ENCODE peak calls at places on chromosomes 5 and 9, in four cellular contexts. One of them, this sample, is unnamed.

GRCh38 chr9:36150529-36151305 is 14.2 kb downstream of the GLIPR2 start:
- DNase-seq in HepG2: peak
- DNase-seq in sigmoid colon: no peak
- DNase-seq in transverse colon: no peak
- DNase-seq in this sample: no peak

GRCh38 chr9:133713211-133713959 is 24.8 kb downstream of the SARDH start:
- DNase-seq in HepG2: peak
- DNase-seq in sigmoid colon: peak
- DNase-seq in transverse colon: no peak
- DNase-seq in this sample: no peak

GRCh38 chr9:130137870-130138653 is 34.1 kb upstream of the NCS1 start:
- DNase-seq in HepG2: no peak
- DNase-seq in sigmoid colon: peak
- DNase-seq in transverse colon: no peak
- DNase-seq in this sample: no peak

GRCh38 chr5:40689442-40689841 is 9.7 kb downstream of the PTGER4 start:
- DNase-seq in HepG2: peak
- DNase-seq in sigmoid colon: no peak
- DNase-seq in transverse colon: no peak
- DNase-seq in this sample: peak

GRCh38 chr9:131744171-131744714 is 4.4 kb upstream of the RAPGEF1 start:
- DNase-seq in HepG2: peak
- DNase-seq in sigmoid colon: no peak
- DNase-seq in transverse colon: no peak
- DNase-seq in this sample: no peak

GRCh38 chr5:55649963-55650362 is 62.2 kb downstream of the SLC38A9 start:
- DNase-seq in HepG2: no peak
- DNase-seq in sigmoid colon: no peak
- DNase-seq in transverse colon: no peak
- DNase-seq in this sample: no peak

GRCh38 chr9:84154320-84154719 is 173.7 kb downstream of the RMI1 start:
- DNase-seq in HepG2: no peak
- DNase-seq in sigmoid colon: no peak
- DNase-seq in transverse colon: no peak
- DNase-seq in this sample: no peak

GRCh38 chr9:116124472-116125040 is 29.0 kb upstream of the PAPPA start:
- DNase-seq in HepG2: no peak
- DNase-seq in sigmoid colon: no peak
- DNase-seq in transverse colon: no peak
- DNase-seq in this sample: no peak

GRCh38 chr5:30781642-30782041 is 411.8 kb upstream of the CDH6 start:
- DNase-seq in HepG2: no peak
- DNase-seq in sigmoid colon: no peak
- DNase-seq in transverse colon: no peak
- DNase-seq in this sample: no peak

GRCh38 chr9:94865599-94866456 is 139.3 kb downstream of the AOPEP start:
- DNase-seq in HepG2: no peak
- DNase-seq in sigmoid colon: peak
- DNase-seq in transverse colon: no peak
- DNase-seq in this sample: no peak

GRCh38 chr5:132714456-132715307 is 22.7 kb downstream of the KIF3A start:
- DNase-seq in HepG2: peak
- DNase-seq in sigmoid colon: no peak
- DNase-seq in transverse colon: no peak
- DNase-seq in this sample: no peak

GRCh38 chr9:133604214-133604613 is 5.0 kb downstream of the FAM163B start:
- DNase-seq in HepG2: peak
- DNase-seq in sigmoid colon: no peak
- DNase-seq in transverse colon: no peak
- DNase-seq in this sample: no peak

GRCh38 chr5:110968246-110969005 is 103.1 kb upstream of the TSLP start:
- DNase-seq in HepG2: no peak
- DNase-seq in sigmoid colon: no peak
- DNase-seq in transverse colon: no peak
- DNase-seq in this sample: peak

GRCh38 chr5:144328980-144329379 is 158.3 kb downstream of the KCTD16 start:
- DNase-seq in HepG2: no peak
- DNase-seq in sigmoid colon: no peak
- DNase-seq in transverse colon: no peak
- DNase-seq in this sample: no peak

GRCh38 chr5:132277971-132278964 is 15.9 kb upstream of the SLC22A4 start:
- DNase-seq in HepG2: peak
- DNase-seq in sigmoid colon: peak
- DNase-seq in transverse colon: peak
- DNase-seq in this sample: no peak

GRCh38 chr5:133311171-133311570 is 259.4 kb downstream of the HSPA4 start:
- DNase-seq in HepG2: peak
- DNase-seq in sigmoid colon: no peak
- DNase-seq in transverse colon: no peak
- DNase-seq in this sample: no peak

GRCh38 chr5:119275146-119275872 is 80.5 kb upstream of the TNFAIP8 start:
- DNase-seq in HepG2: no peak
- DNase-seq in sigmoid colon: no peak
- DNase-seq in transverse colon: no peak
- DNase-seq in this sample: no peak

GRCh38 chr9:95766906-95767305 is 108.6 kb upstream of the ERCC6L2 start:
- DNase-seq in HepG2: no peak
- DNase-seq in sigmoid colon: no peak
- DNase-seq in transverse colon: no peak
- DNase-seq in this sample: no peak

GRCh38 chr9:116658265-116658664 is 28.8 kb upstream of the TRIM32 start:
- DNase-seq in HepG2: no peak
- DNase-seq in sigmoid colon: no peak
- DNase-seq in transverse colon: no peak
- DNase-seq in this sample: no peak

GRCh38 chr5:138714694-138715093 is 38.5 kb upstream of the CTNNA1 start:
- DNase-seq in HepG2: no peak
- DNase-seq in sigmoid colon: no peak
- DNase-seq in transverse colon: no peak
- DNase-seq in this sample: no peak

GRCh38 chr9:116288658-116289057 is 135.1 kb downstream of the PAPPA start:
- DNase-seq in HepG2: no peak
- DNase-seq in sigmoid colon: no peak
- DNase-seq in transverse colon: no peak
- DNase-seq in this sample: no peak

GRCh38 chr5:92309336-92309991 is 926.3 kb upstream of the ARRDC3 start:
- DNase-seq in HepG2: peak
- DNase-seq in sigmoid colon: no peak
- DNase-seq in transverse colon: no peak
- DNase-seq in this sample: peak

GRCh38 chr5:128327973-128328372 is 210.1 kb downstream of the FBN2 start:
- DNase-seq in HepG2: no peak
- DNase-seq in sigmoid colon: no peak
- DNase-seq in transverse colon: no peak
- DNase-seq in this sample: no peak

GRCh38 chr5:139657363-139658321 is 9.5 kb downstream of the CXXC5 start:
- DNase-seq in HepG2: no peak
- DNase-seq in sigmoid colon: no peak
- DNase-seq in transverse colon: no peak
- DNase-seq in this sample: no peak

GRCh38 chr5:175823731-175824525 is 47.5 kb upstream of the CPLX2 start:
- DNase-seq in HepG2: no peak
- DNase-seq in sigmoid colon: no peak
- DNase-seq in transverse colon: no peak
- DNase-seq in this sample: no peak

GRCh38 chr9:128552744-128553221 is 396 bp downstream of the SPTAN1 start:
- DNase-seq in HepG2: no peak
- DNase-seq in sigmoid colon: peak
- DNase-seq in transverse colon: peak
- DNase-seq in this sample: no peak

GRCh38 chr5:72347801-72348305 is 27.7 kb downstream of the PTCD2 start:
- DNase-seq in HepG2: no peak
- DNase-seq in sigmoid colon: no peak
- DNase-seq in transverse colon: no peak
- DNase-seq in this sample: no peak

GRCh38 chr5:429453-430188 is 13.4 kb upstream of the EXOC3 start:
- DNase-seq in HepG2: no peak
- DNase-seq in sigmoid colon: peak
- DNase-seq in transverse colon: peak
- DNase-seq in this sample: no peak

GRCh38 chr5:131186561-131187256 is 16.0 kb downstream of the LYRM7 start:
- DNase-seq in HepG2: no peak
- DNase-seq in sigmoid colon: no peak
- DNase-seq in transverse colon: no peak
- DNase-seq in this sample: peak

GRCh38 chr5:75320341-75320740 is 16.7 kb upstream of the HMGCR start:
- DNase-seq in HepG2: no peak
- DNase-seq in sigmoid colon: no peak
- DNase-seq in transverse colon: no peak
- DNase-seq in this sample: no peak

GRCh38 chr5:131994090-131994489 is 17.4 kb downstream of the ACSL6 start:
- DNase-seq in HepG2: no peak
- DNase-seq in sigmoid colon: no peak
- DNase-seq in transverse colon: no peak
- DNase-seq in this sample: no peak

DNA sequence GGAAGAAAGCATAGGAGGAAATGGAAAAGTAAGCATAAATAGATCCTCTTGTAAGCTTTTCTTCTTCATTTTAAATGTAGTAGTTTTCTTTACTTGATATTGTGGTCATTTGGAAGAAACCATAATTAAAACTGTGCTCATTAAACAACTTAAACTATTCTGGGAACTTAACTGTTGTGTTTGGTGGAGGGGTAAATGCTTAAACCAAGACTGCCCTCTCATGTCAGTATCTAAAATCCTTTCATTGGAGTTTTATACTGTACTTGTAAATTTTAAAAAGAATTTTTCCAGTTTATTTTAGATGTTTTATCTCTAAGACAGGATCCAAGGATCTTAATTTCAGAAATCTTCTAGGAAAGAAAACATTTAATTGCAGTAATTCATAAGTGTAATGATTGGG is 41.4 kb downstream of the MAP3K1 start:
- DNase-seq in HepG2: no peak
- DNase-seq in sigmoid colon: no peak
- DNase-seq in transverse colon: no peak
- DNase-seq in this sample: no peak
- TF ChIP-seq CTCF in HepG2: no peak
- TF ChIP-seq CTCF in sigmoid colon: no peak
- TF ChIP-seq CTCF in transverse colon: no peak
- TF ChIP-seq CTCF in this sample: peak

GRCh38 chr5:177494356-177495195 is 2.8 kb downstream of the PDLIM7 start:
- DNase-seq in HepG2: peak
- DNase-seq in sigmoid colon: peak
- DNase-seq in transverse colon: peak
- DNase-seq in this sample: no peak
- TF ChIP-seq POLR2AphosphoS5 in HepG2: no peak
- TF ChIP-seq POLR2AphosphoS5 in sigmoid colon: peak
- TF ChIP-seq POLR2AphosphoS5 in transverse colon: peak
- TF ChIP-seq POLR2AphosphoS5 in this sample: no peak

GRCh38 chr5:102536323-102536928 is 37.6 kb upstream of the SLCO6A1 start:
- DNase-seq in HepG2: no peak
- DNase-seq in sigmoid colon: no peak
- DNase-seq in transverse colon: no peak
- DNase-seq in this sample: no peak
- TF ChIP-seq CTCF in HepG2: no peak
- TF ChIP-seq CTCF in sigmoid colon: no peak
- TF ChIP-seq CTCF in transverse colon: no peak
- TF ChIP-seq CTCF in this sample: peak

DNA sequence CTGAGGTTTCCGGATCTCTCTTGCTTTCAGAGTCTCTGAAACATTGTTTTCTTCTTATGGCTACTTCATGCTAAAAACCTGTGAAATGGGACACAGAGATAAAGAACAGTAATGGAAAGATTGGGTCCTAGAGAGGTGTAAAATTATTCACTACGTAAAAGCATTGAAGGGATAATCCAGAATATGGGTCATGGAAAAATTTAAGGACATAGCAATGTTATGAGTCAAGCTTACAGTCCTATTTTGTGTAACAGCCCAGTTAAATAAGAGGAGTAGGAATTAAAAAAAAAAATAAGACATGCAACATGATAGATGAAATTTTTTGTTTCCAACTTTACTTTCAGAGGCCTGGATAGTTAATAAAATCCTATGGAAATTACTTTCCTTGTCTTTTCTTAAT is 61.9 kb upstream of the ELL2 start:
- DNase-seq in HepG2: no peak
- DNase-seq in sigmoid colon: no peak
- DNase-seq in transverse colon: no peak
- DNase-seq in this sample: no peak
- TF ChIP-seq POLR2AphosphoS5 in HepG2: no peak
- TF ChIP-seq POLR2AphosphoS5 in sigmoid colon: peak
- TF ChIP-seq POLR2AphosphoS5 in transverse colon: no peak
- TF ChIP-seq POLR2AphosphoS5 in this sample: no peak

DNA sequence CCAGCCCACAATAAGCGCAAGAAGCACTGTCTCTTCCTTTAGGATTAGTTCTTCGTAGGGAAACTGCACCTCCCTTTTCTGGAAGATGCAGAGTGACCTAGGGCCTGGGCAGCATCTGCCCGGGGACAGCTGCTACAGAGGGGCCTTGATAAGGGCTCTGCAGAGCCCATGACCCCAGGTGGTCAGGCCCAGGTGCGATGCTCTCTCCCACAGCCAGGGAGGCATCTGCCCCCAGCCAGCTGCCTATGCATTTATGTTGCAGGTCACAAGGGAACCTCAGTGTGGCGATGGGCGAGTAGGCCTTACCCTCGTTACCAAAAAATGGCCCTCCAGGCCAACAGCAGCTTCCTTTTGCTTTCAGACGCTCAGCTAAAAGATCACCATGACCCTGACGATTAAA is 55.0 kb downstream of the PSMB7 start:
- DNase-seq in HepG2: no peak
- DNase-seq in sigmoid colon: no peak
- DNase-seq in transverse colon: no peak
- DNase-seq in this sample: no peak
- TF ChIP-seq CTCF in HepG2: no peak
- TF ChIP-seq CTCF in sigmoid colon: no peak
- TF ChIP-seq CTCF in transverse colon: no peak
- TF ChIP-seq CTCF in this sample: no peak

DNA sequence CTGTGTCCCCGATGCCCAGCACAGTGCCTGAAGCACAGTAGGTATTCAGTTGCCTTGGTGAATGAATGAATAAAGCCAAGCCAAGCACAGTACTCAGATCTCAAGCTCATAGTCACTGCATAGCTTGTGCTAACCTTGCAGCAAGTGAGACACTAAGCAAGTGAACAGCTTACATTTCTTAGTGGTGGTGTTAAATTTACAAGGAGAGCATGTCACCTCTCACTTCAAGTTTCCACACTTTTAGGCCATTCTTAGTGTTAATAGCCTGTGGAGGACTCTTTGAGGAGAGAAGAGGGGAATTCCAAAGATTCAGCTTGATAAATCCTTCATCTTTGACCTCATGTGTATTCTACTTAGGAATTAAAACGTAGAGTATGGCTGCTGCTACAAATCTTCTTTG is 104.7 kb downstream of the C9orf152 start:
- DNase-seq in HepG2: no peak
- DNase-seq in sigmoid colon: no peak
- DNase-seq in transverse colon: no peak
- DNase-seq in this sample: no peak
- TF ChIP-seq POLR2AphosphoS5 in HepG2: no peak
- TF ChIP-seq POLR2AphosphoS5 in sigmoid colon: no peak
- TF ChIP-seq POLR2AphosphoS5 in transverse colon: no peak
- TF ChIP-seq POLR2AphosphoS5 in this sample: no peak